ENCODE peak calls at places on chromosomes 5 and 9, in seven cellular contexts. S, L, Y, O, N, X and P are unnamed samples.

GRCh38 chr5:108016101-108016500 is 345.4 kb upstream of the EFNA5 start:
- DNase-seq in Y (no peak), N (no peak), X (no peak), L (no peak), O (no peak), S (no peak), P (no peak)

GRCh38 chr5:29042152-29042551 is 2003.8 kb upstream of the CDH9 start:
- DNase-seq in L (no peak), Y (peak), N (no peak), S (no peak), X (no peak), O (no peak), P (no peak)

GRCh38 chr9:108150736-108151135 is 661.2 kb upstream of the KLF4 start:
- DNase-seq in O (no peak), X (no peak), L (no peak), N (peak), S (no peak), Y (no peak), P (no peak)

GRCh38 chr5:159552751-159553150 is 222.5 kb upstream of the IL12B start:
- DNase-seq in X (no peak), N (no peak), L (no peak), Y (no peak), S (no peak), O (no peak), P (peak)

GRCh38 chr9:96113045-96113444 is 188.9 kb downstream of the HSD17B3 start:
- DNase-seq in X (no peak), S (no peak), N (no peak), O (no peak), Y (no peak), L (no peak), P (no peak)

GRCh38 chr9:96498796-96499195 is 48.8 kb downstream of the HABP4 start:
- DNase-seq in L (no peak), Y (no peak), S (no peak), O (no peak), X (no peak), N (no peak), P (no peak)

GRCh38 chr9:131423171-131423581 is 29.3 kb downstream of the PRRC2B start:
- DNase-seq in S (no peak), N (peak), O (no peak), L (no peak), X (no peak), Y (peak), P (peak)

GRCh38 chr5:31963358-31963757 is 210.8 kb downstream of the GOLPH3 start:
- DNase-seq in X (no peak), Y (no peak), N (no peak), O (no peak), L (no peak), S (no peak), P (no peak)

GRCh38 chr9:127742435-127743088 is 7.5 kb upstream of the TOR2A start:
- DNase-seq in L (no peak), X (no peak), Y (peak), O (peak), S (no peak), N (peak), P (no peak)

GRCh38 chr9:18474778-18475177 is 825 bp downstream of the ADAMTSL1 start:
- DNase-seq in S (no peak), O (no peak), L (no peak), Y (no peak), X (no peak), N (no peak), P (peak)

GRCh38 chr5:148268556-148268955 is at the start of gene SPINK13:
- DNase-seq in O (no peak), S (peak), L (no peak), N (peak), Y (no peak), X (no peak), P (peak)

GRCh38 chr5:110738812-110739651 is at the start of gene SLC25A46:
- DNase-seq in N (peak), L (peak), S (peak), Y (peak), X (peak), O (peak), P (peak)